ENCODE peak calls at places on chromosomes 11 and 22, in nine cellular contexts. D is cardiac fibroblast, K is fibroblast of lung, B is NB4, F is body of pancreas, I is AG09309, W is AG04449, S is OCI-LY7, U is mucosa of descending colon. C is an unnamed sample.

GRCh38 chr22:37526376-37526775 is 7.2 kb upstream of the CARD10 start:
- DNase-seq in D (peak; percentile 60), K (no peak), B (no peak), F (no peak), I (no peak), W (no peak), S (no peak), U (peak; percentile 43), C (no peak)

GRCh38 chr11:72066855-72067254 is 13.5 kb downstream of the NUMA1 start:
- DNase-seq in D (no peak), K (no peak), B (no peak), F (no peak), I (no peak), W (no peak), S (no peak), U (no peak), C (no peak)

GRCh38 chr11:46389450-46390330 is 1.9 kb downstream of the CHRM4 start:
- DNase-seq in D (peak; percentile 68), K (peak; percentile 52), B (peak; percentile 85), F (peak; percentile 69), I (no peak), W (no peak), S (peak; percentile 64), U (no peak), C (peak; percentile 64)

GRCh38 chr11:122706689-122707088 is 51.2 kb downstream of the UBASH3B start:
- DNase-seq in D (peak; percentile 52), K (peak; percentile 75), B (no peak), F (no peak), I (no peak), W (peak; percentile 59), S (no peak), U (no peak), C (peak; percentile 66)

GRCh38 chr11:1948389-1948788 is 1.3 kb downstream of the MRPL23 start:
- DNase-seq in D (no peak), K (no peak), B (no peak), F (no peak), I (no peak), W (no peak), S (no peak), U (peak; percentile 45), C (no peak)

GRCh38 chr11:106133529-106133928 is 56.1 kb downstream of the AASDHPPT start:
- DNase-seq in D (peak; percentile 7), K (peak; percentile 26), B (no peak), F (no peak), I (no peak), W (no peak), S (peak; percentile 5), U (no peak), C (no peak)

GRCh38 chr11:11211186-11211585 is 141.9 kb downstream of the CSNK2A3 start:
- DNase-seq in D (no peak), K (no peak), B (no peak), F (no peak), I (no peak), W (no peak), S (no peak), U (no peak), C (no peak)

GRCh38 chr11:45045692-45046471 is 95.2 kb upstream of the TP53I11 start:
- DNase-seq in D (peak; percentile 71), K (peak; percentile 56), B (peak; percentile 79), F (peak; percentile 27), I (peak; percentile 14), W (no peak), S (no peak), U (no peak), C (peak; percentile 75)

GRCh38 chr11:65947133-65947532 is 1.9 kb downstream of the TSGA10IP start:
- DNase-seq in D (no peak), K (no peak), B (no peak), F (no peak), I (no peak), W (no peak), S (no peak), U (no peak), C (no peak)

GRCh38 chr11:16007514-16007913 is 348.8 kb downstream of the SOX6 start:
- DNase-seq in D (no peak), K (no peak), B (no peak), F (no peak), I (no peak), W (no peak), S (no peak), U (no peak), C (no peak)

GRCh38 chr11:16002942-16003341 is 353.4 kb downstream of the SOX6 start:
- DNase-seq in D (no peak), K (no peak), B (no peak), F (no peak), I (no peak), W (no peak), S (no peak), U (no peak), C (no peak)

GRCh38 chr11:16001044-16001568 is 355.2 kb downstream of the SOX6 start:
- DNase-seq in D (no peak), K (no peak), B (no peak), F (no peak), I (no peak), W (no peak), S (no peak), U (no peak), C (no peak)

GRCh38 chr11:16000065-16000464 is 356.3 kb downstream of the SOX6 start:
- DNase-seq in D (peak; percentile 85), K (peak; percentile 76), B (no peak), F (no peak), I (peak; percentile 16), W (peak; percentile 71), S (no peak), U (no peak), C (peak; percentile 84)

DNA sequence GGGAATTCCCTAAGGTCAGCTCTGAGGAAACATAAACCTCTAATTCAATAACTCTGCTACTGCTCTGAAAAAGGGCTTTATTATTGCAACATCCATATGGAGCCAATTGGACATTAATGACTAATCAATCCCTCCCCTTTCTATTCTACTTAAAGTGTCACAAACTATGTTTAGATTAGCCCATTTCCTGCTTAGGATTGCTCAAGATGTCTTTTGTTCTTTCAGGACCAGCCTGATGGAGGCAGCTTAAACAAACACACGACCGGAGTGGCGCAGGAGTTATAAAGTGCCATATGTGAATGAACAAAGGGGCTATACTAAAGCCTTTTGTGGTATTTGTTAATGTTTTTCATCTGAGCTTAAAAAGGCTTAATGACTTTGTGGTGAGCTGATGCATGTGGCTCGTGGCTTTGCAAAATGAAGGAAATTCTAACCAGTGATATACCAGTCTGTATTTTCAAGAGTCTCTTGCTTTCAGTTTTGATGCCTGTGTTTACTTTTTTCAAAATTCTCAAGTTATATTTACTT is 354.4 kb downstream of the SOX6 start:
- DNase-seq in D (peak; percentile 92), K (peak; percentile 98), B (peak; percentile 87), F (peak; percentile 27), I (peak; percentile 53), W (peak; percentile 76), S (no peak), U (peak; percentile 21), C (peak; percentile 96)
- H3K4me3 ChIP-seq in D (no peak overlapping the region), K (peak overlapping the region; percentile 23), B (no peak overlapping the region), F (no peak overlapping the region), I (no peak overlapping the region), W (peak overlapping the region; percentile 16), S (no peak overlapping the region), U (no peak overlapping the region), C (peak overlapping the region; percentile 19)

GRCh38 chr22:49046546-49047305 is 780.9 kb downstream of the BRD1 start:
- DNase-seq in D (no peak), K (no peak), B (peak; percentile 67), F (peak; percentile 49), I (no peak), W (no peak), S (peak; percentile 70), U (no peak), C (no peak)
- TF ChIP-seq CTCF in D (no peak), K (no peak), B (peak; percentile 80), F (peak; percentile 68), I (no peak), W (no peak), S (peak; percentile 77), U (no peak), C (no peak)

GRCh38 chr11:35318977-35319925 is 100.1 kb downstream of the SLC1A2 start:
- DNase-seq in D (no peak), K (no peak), B (no peak), F (no peak), I (no peak), W (no peak), S (no peak), U (no peak), C (no peak)
- H3K4me3 ChIP-seq in D (no peak overlapping the region), K (no peak overlapping the region), B (no peak overlapping the region), F (no peak overlapping the region), I (no peak overlapping the region), W (no peak overlapping the region), S (no peak overlapping the region), U (no peak overlapping the region), C (no peak overlapping the region)

DNA sequence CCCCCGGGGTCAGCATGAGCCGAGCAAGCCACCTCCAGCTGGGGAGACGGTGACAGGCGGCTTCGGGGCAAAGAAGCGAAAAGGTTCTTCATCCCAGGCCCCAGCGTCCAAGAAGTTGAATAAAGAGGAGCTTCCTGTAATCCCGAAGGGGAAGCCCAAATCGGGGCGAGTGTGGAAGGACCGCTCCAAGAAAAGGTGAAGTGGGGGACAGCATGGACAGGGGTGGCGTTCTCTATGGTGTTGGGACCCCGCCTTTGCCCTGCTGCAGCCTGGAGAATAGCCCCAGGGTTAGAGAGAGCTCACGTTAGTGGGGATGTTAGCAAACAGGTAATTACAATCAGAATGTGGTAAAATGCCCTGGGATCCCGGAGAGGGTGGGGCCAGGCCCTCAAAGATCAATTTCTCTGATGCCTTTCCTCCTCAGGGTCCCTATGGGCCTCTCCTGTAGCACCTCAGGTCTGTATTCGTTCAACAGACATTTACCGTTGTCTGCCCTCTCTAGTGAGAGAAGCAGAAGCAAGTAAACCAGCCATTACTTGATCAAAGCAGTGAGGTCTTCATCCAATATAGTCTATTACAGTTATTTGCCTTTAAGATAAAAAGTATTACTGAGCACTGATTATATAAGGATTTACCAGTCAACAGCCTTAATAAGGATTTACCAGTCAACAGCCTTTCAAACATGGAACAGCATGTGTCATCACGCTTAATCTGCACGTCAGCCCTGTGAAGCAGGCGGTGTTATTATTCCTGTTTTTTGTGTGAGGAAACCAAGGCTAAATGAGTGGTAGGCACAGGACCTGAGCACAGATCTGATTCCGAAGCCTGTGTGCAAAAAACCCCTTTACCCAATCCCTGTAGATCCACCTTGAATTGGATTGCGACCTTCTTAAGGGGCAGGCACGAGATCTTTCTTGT is 1.0 kb downstream of the CCDC86 start:
- DNase-seq in D (no peak), K (no peak), B (peak; percentile 33), F (no peak), I (no peak), W (no peak), S (no peak), U (no peak), C (no peak)
- TF ChIP-seq CTCF in D (no peak), K (no peak), B (no peak), F (no peak), I (no peak), W (no peak), S (no peak), U (no peak), C (no peak)

C was measured in fibroblast of pulmonary artery.